ENCODE peak calls at places on chromosomes 16 and 17, in six cellular contexts. U is mesendoderm, O is IMR-90, B is H1, M is H9, J is neuronal stem cell. G is an unnamed sample.

GRCh38 chr16:47060596-47060995 is 83.1 kb downstream of the NETO2 start:
- DNase-seq in M (no peak), O (no peak), U (no peak), J (no peak), B (no peak), G (no peak)

GRCh38 chr16:50265716-50266336 is 525 bp upstream of the ADCY7 start:
- DNase-seq in M (no peak), O (no peak), U (no peak), J (no peak), B (no peak), G (no peak)

GRCh38 chr16:83533193-83533592 is 274.6 kb upstream of the HSBP1 start:
- DNase-seq in B (no peak), O (peak), J (no peak), M (no peak), U (peak), G (peak)

GRCh38 chr16:12390644-12391043 is 413.0 kb downstream of the CPPED1 start:
- DNase-seq in O (peak), M (no peak), U (no peak), B (no peak), J (no peak), G (peak)

GRCh38 chr17:17712268-17712924 is 31.1 kb downstream of the RAI1 start:
- DNase-seq in B (no peak), U (no peak), M (no peak), J (no peak), O (peak), G (peak)

GRCh38 chr17:2111691-2112090 is 56.8 kb downstream of the HIC1 start:
- DNase-seq in O (peak), U (no peak), M (no peak), J (no peak), B (no peak), G (peak)

GRCh38 chr17:50584749-50585148 is 24.2 kb downstream of the CACNA1G start:
- DNase-seq in U (no peak), B (no peak), J (no peak), O (no peak), M (no peak), G (no peak)

GRCh38 chr17:76241205-76241539 is 879 bp upstream of the RNF157 start:
- DNase-seq in B (no peak), J (no peak), M (no peak), U (no peak), O (no peak), G (no peak)

GRCh38 chr16:89001117-89002027 is 24.4 kb upstream of the CBFA2T3 start:
- DNase-seq in M (peak), U (peak), J (no peak), O (no peak), B (peak), G (no peak)

GRCh38 chr17:21296097-21297025 is 11.8 kb downstream of the MAP2K3 start:
- DNase-seq in B (no peak), J (no peak), U (no peak), O (peak), M (no peak), G (no peak)

GRCh38 chr17:77388384-77389306 is 247.9 kb downstream of the SEC14L1 start:
- DNase-seq in J (no peak), M (no peak), O (no peak), U (no peak), B (no peak), G (peak)

GRCh38 chr16:50378417-50378816 is 9.6 kb upstream of the BRD7 start:
- DNase-seq in B (no peak), O (no peak), M (no peak), U (no peak), J (no peak), G (no peak)

GRCh38 chr17:45931677-45932076 is 37.3 kb downstream of the MAPT start:
- DNase-seq in M (no peak), U (no peak), B (no peak), O (no peak), J (no peak), G (no peak)
- H2BK15ac ChIP-seq in M (no peak), U (no peak), B (no peak), O (no peak), J (no peak), G (no peak)

DNA sequence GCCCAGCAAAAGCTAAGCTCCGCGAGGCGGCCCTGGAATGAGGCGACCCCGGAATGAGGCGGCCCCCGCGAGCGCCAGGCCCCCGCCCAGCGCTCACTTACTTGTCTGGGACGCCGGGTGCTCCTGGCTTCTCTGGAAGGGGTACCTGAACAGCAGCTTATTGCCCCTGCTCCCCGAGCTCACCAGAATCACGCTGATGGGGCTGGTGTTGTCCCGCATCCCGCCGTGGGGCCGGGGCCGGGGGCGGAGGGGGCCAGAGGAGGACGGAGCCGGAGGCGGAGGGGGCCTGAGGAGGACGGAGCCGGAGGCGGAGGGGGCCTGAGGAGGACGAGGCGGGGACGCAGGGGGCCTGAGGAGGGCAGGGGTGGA is 440 bp downstream of the NPRL3 start:
- DNase-seq in J (peak), B (peak), U (peak), O (no peak), M (peak), G (peak)
- H2BK120ac ChIP-seq in J (no peak), B (no peak), U (peak), O (no peak), M (no peak), G (peak)

DNA sequence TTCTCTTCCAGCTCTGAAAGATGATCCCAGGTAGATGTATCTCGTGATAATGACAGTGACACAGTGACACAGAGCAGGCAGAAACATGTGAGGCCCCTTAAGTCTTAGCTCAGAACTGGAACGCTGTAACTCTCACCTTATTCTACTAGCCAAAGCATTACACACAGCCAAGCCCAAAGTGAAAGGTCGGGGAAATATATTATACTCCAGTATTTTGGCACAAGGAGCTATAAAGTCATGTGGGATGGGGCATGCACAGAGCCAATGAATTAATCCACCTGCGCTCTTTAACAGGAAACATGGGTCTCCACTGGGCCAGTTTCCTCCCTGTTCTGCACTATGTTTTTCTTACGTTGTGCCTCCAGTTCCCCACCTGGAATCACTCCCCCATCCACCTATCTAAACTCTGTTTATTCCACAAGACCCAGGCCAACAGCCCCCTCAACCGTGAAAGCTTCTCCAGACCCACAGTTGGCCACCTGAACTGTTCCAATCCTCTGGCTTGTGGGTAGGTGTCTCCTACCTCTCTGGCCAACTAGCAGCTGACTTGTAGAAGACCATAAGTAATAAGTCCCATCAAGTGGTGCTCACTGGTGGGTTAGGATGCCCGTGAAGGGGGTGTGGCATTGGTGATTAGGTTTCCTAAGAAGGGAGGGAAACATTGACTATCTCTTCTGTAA is 286.9 kb downstream of the NPIPA8 start:
- DNase-seq in M (no peak), O (no peak), B (no peak), J (no peak), U (no peak), G (no peak)
- H2BK15ac ChIP-seq in M (no peak), O (no peak), B (no peak), J (no peak), U (no peak), G (no peak)

DNA sequence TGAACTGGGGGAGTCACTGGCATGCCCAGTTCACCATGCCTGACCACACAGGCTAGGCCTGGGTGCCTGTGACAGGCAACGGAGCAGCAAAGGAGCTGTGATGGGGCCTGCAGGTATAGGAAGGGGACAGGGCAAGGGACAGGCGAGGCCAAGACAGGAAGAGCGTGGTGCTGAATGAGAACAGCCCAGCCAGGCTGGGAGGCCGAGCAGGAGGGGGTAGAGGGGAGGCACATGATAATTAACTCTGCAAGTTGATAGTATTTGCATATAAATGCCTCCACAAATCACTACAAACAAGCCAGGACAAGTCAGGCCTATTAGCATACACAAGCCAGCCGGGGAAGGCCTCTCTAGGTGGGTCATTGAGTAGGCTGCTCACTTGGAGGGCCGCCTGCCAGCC is 7.8 kb downstream of the ZFHX3 start:
- DNase-seq in B (no peak), O (no peak), U (peak), J (no peak), M (peak), G (no peak)
- H2BK120ac ChIP-seq in B (no peak), O (peak), U (no peak), J (no peak), M (no peak), G (no peak)

DNA sequence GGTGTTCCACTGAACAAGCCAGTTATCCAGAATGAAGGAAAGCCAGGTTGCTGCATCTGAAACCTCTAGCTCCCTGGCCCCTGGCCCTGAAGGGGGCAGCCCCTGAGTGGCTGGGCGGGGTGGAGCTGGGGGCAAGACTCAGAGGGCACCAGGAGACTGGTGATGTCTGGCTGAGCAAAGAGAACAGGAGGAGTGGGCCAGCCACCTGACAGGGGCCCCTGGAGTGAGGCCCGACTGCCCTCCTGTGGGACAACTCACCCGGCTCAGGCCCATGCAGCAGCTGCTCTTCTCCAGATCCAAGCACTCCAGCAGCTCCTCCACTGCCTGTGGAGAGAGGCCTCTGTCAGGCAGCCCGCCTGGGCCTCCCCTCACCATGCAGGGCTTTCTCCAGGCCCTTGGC is 60.4 kb downstream of the PIPOX start:
- DNase-seq in U (no peak), J (no peak), O (no peak), M (no peak), B (no peak), G (no peak)
- H2BK15ac ChIP-seq in U (no peak), J (no peak), O (no peak), M (no peak), B (no peak), G (no peak)

GRCh38 chr16:4884209-4884608 is 36.9 kb downstream of the UBN1 start:
- DNase-seq in J (no peak), B (no peak), U (no peak), O (no peak), M (no peak), G (no peak)
- H2BK120ac ChIP-seq in J (no peak), B (no peak), U (no peak), O (no peak), M (no peak), G (no peak)

DNA sequence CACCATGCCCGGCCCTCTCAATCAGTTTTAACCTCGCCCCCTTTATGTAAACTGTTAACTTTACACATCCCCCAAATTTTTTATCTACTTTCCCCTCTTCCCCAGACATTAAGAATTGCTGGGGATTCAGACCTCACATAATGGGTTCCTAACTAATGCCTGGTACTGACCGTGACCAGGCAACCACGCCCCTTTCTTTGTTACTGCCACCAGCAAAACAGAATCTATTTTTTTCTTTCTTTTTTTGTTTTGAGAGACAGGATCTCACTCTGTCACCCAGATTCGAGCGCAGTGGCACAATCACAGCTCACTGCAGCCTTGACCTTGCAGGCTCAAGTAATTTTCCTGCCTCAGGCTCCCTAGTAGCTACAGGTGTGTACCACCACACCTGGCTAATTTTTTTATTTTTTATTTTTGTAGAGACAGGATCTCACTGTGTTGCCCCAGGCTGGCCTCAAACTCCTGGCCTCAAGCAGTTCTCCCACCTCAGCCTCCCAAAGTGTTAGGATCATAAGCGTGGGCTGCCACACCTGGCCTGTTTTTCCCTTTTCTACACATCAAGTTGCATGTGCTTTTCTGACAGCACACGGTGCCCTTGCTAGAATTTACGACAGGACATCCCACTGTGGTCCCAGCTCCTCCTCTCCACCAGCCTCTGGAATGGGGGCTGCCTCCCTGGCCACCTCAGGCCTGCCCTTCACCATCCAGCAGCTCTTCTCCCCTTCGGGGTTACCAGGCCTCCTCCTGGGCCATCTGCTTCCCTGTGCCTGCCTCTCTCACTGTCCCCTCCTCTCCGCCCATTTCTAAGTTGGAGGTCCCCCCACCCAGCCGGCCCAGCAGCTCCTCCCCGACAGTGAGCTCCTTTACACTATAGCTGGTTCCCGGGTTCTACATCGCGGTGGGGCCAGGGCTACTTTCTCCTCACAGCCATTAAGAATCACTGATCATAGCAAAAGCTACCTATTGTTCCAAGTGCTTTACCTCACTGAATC is 10.8 kb downstream of the CPNE2 start:
- DNase-seq in M (peak), O (no peak), J (no peak), U (no peak), B (no peak), G (no peak)
- H2BK15ac ChIP-seq in M (no peak), O (no peak), J (peak), U (no peak), B (no peak), G (no peak)

DNA sequence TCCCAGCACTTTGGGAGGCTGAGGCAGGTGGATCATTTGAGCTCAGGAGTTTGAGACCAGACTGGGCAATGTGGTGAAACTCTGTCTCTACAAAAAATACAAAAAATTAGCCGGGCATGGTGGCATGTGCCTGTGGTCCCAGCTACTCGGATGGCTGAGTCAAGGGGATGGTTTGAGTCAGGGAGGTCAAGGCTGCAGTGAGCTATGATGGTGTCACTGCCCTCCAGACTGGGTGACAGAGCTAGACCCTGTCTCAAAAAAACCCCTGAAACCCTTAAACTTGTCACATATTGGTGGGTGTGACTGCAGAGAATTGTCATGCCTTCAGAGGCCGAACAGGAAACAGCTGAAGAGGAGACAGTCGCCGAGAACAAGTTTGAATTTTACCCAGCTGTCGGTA is 13.4 kb downstream of the RPTOR start:
- DNase-seq in U (no peak), B (no peak), O (no peak), J (no peak), M (no peak), G (no peak)
- H2BK120ac ChIP-seq in U (no peak), B (no peak), O (no peak), J (no peak), M (no peak), G (no peak)

DNA sequence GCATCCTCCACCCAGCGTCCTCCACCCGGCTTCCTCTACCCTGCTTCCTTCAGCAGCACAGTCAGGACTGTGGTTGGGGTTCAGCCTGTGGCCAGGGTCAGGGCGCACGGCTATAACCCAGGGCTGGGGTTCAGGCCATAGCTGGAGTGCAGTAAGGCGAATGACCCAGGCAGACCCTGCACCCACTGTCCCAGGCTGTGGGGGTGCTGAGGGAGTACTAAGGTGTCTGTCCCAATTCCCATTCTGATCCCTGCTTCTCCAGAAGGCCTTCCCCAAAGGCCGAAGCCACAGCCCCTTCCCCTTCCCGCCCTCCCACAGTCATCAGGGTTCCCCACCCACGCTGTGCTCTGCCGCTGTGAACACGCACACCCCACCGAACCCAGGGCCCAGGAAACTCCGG is 12.4 kb downstream of the EMC6 start:
- DNase-seq in M (no peak), O (no peak), J (no peak), U (no peak), B (no peak), G (no peak)
- H2BK15ac ChIP-seq in M (no peak), O (no peak), J (no peak), U (no peak), B (no peak), G (no peak)